ENCODE peak calls at places on chromosomes 16 and 17, in four cellular contexts. One of them, this sample, is unnamed.

GRCh38 chr17:48044851-48045250 is 3.3 kb upstream of the NFE2L1 start:
- DNase-seq in substantia nigra: no peak
- DNase-seq in aorta: no peak
- DNase-seq in nephron progenitor cell: no peak
- DNase-seq in this sample: no peak

GRCh38 chr17:44892250-44892649 is 7.0 kb downstream of the EFTUD2 start:
- DNase-seq in nephron progenitor cell: no peak
- DNase-seq in substantia nigra: no peak
- DNase-seq in aorta: no peak
- DNase-seq in this sample: no peak

GRCh38 chr16:49338867-49339266 is 34.7 kb upstream of the C16orf78 start:
- DNase-seq in substantia nigra: no peak
- DNase-seq in nephron progenitor cell: no peak
- DNase-seq in aorta: no peak
- DNase-seq in this sample: no peak

GRCh38 chr17:59561042-59561441 is 4.4 kb upstream of the DHX40 start:
- DNase-seq in substantia nigra: no peak
- DNase-seq in nephron progenitor cell: no peak
- DNase-seq in aorta: no peak
- DNase-seq in this sample: peak

GRCh38 chr17:1252203-1252608 is 18.0 kb upstream of the BHLHA9 start:
- DNase-seq in substantia nigra: no peak
- DNase-seq in aorta: no peak
- DNase-seq in nephron progenitor cell: no peak
- DNase-seq in this sample: no peak

GRCh38 chr16:49929606-49930005 is 73.7 kb upstream of the ZNF423 start:
- DNase-seq in aorta: peak
- DNase-seq in substantia nigra: no peak
- DNase-seq in nephron progenitor cell: no peak
- DNase-seq in this sample: no peak

GRCh38 chr17:12137859-12138258 is 117.2 kb downstream of the MAP2K4 start:
- DNase-seq in nephron progenitor cell: no peak
- DNase-seq in substantia nigra: no peak
- DNase-seq in aorta: no peak
- DNase-seq in this sample: no peak

GRCh38 chr16:10077861-10078260 is 104.4 kb downstream of the GRIN2A start:
- DNase-seq in substantia nigra: no peak
- DNase-seq in nephron progenitor cell: no peak
- DNase-seq in aorta: no peak
- DNase-seq in this sample: no peak

GRCh38 chr16:72947379-72948237 is 100.3 kb downstream of the ZFHX3 start:
- DNase-seq in substantia nigra: no peak
- DNase-seq in aorta: peak
- DNase-seq in nephron progenitor cell: peak
- DNase-seq in this sample: no peak

GRCh38 chr16:56354746-56355145 is 70.6 kb downstream of the AMFR start:
- DNase-seq in aorta: peak
- DNase-seq in nephron progenitor cell: no peak
- DNase-seq in substantia nigra: no peak
- DNase-seq in this sample: no peak

GRCh38 chr16:74726736-74727135 is 26.1 kb upstream of the MLKL start:
- DNase-seq in aorta: no peak
- DNase-seq in substantia nigra: no peak
- DNase-seq in nephron progenitor cell: peak
- DNase-seq in this sample: no peak

GRCh38 chr17:36993227-36993626 is 44.5 kb downstream of the AATF start:
- DNase-seq in nephron progenitor cell: no peak
- DNase-seq in aorta: no peak
- DNase-seq in substantia nigra: no peak
- DNase-seq in this sample: no peak

GRCh38 chr16:51465026-51465425 is 314.0 kb upstream of the SALL1 start:
- DNase-seq in nephron progenitor cell: no peak
- DNase-seq in substantia nigra: no peak
- DNase-seq in aorta: no peak
- DNase-seq in this sample: no peak

GRCh38 chr17:41967141-41967920 is 736 bp downstream of the CNP start:
- DNase-seq in aorta: no peak
- DNase-seq in nephron progenitor cell: no peak
- DNase-seq in substantia nigra: peak
- DNase-seq in this sample: no peak